ENCODE peak calls at places on chromosomes 6 and 20, in eight cellular contexts. V is Peyer's patch; Y is HepG2; Z is GM23248; N is fibroblast of lung; R is CD8-positive, alpha-beta T cell; I is effector memory CD4-positive, alpha-beta T cell; A is OCI-LY7. O is an unnamed sample.
A peak's percentile ranks its signal among the peaks of the same experiment; 100 is the strongest.

GRCh38 chr6:30443657-30444450 is 45.5 kb upstream of the HLA-E start:
- DNase-seq in Y (no peak), R (no peak), N (peak; percentile 6), I (no peak), V (no peak), Z (peak; percentile 81), A (no peak), O (no peak)

GRCh38 chr20:11585752-11586352 is 331.8 kb upstream of the BTBD3 start:
- DNase-seq in A (no peak), V (no peak), R (no peak), N (peak; percentile 9), Y (peak; percentile 16), Z (peak; percentile 28), I (no peak), O (no peak)

GRCh38 chr6:141267420-141267819 is 865.3 kb upstream of the GJE1 start:
- DNase-seq in Y (no peak), Z (no peak), A (no peak), N (no peak), V (no peak), R (no peak), I (no peak), O (no peak)

GRCh38 chr20:44218441-44218840 is 7.9 kb upstream of the OSER1 start:
- DNase-seq in R (no peak), Z (no peak), I (peak; percentile 48), V (peak; percentile 74), A (no peak), N (no peak), Y (no peak), O (no peak)

GRCh38 chr6:24455061-24455460 is 34.3 kb downstream of the GPLD1 start:
- DNase-seq in Z (no peak), N (no peak), Y (no peak), V (no peak), A (no peak), I (no peak), R (no peak), O (no peak)

GRCh38 chr20:39853050-39853449 is 836.0 kb downstream of the MAFB start:
- DNase-seq in I (no peak), V (no peak), Z (no peak), Y (no peak), N (no peak), R (no peak), A (no peak), O (no peak)

GRCh38 chr6:142763205-142763604 is 181.8 kb downstream of the HIVEP2 start:
- DNase-seq in Z (peak; percentile 89), A (no peak), N (no peak), V (no peak), Y (no peak), I (no peak), R (no peak), O (no peak)

GRCh38 chr6:127191716-127192115 is 73.2 kb downstream of the RSPO3 start:
- DNase-seq in I (no peak), R (no peak), N (no peak), A (no peak), Y (no peak), Z (peak; percentile 88), V (no peak), O (no peak)

GRCh38 chr20:64130876-64131275 is 23.5 kb upstream of the NPBWR2 start:
- DNase-seq in A (no peak), R (no peak), V (peak; percentile 11), I (no peak), Y (no peak), Z (no peak), N (no peak), O (no peak)

GRCh38 chr20:14790771-14791517 is 453.5 kb upstream of the FLRT3 start:
- DNase-seq in V (no peak), N (peak; percentile 2), I (no peak), A (no peak), R (no peak), Y (no peak), Z (peak; percentile 64), O (no peak)

GRCh38 chr20:258963-259362 is 1.4 kb downstream of the DEFB132 start:
- DNase-seq in R (no peak), Y (peak; percentile 67), Z (peak; percentile 31), V (no peak), A (peak; percentile 27), N (peak; percentile 26), I (no peak), O (no peak)

GRCh38 chr6:56911847-56912246 is 43.1 kb upstream of the BEND6 start:
- DNase-seq in N (peak; percentile 73), Y (no peak), I (no peak), V (no peak), R (no peak), Z (peak; percentile 73), A (no peak), O (no peak)

GRCh38 chr20:13447385-13448180 is 191.1 kb downstream of the TASP1 start:
- DNase-seq in A (no peak), I (no peak), V (no peak), N (no peak), R (no peak), Y (no peak), Z (no peak), O (no peak)

GRCh38 chr6:90212274-90212673 is 84.4 kb downstream of the BACH2 start:
- DNase-seq in Z (no peak), R (no peak), N (no peak), A (no peak), I (no peak), V (no peak), Y (no peak), O (no peak)

GRCh38 chr6:9543649-9544048 is 871.2 kb downstream of the TFAP2A start:
- DNase-seq in A (no peak), Z (no peak), I (no peak), Y (no peak), V (no peak), R (no peak), N (no peak), O (no peak)

GRCh38 chr6:33609444-33610034 is 11.6 kb upstream of the ITPR3 start:
- DNase-seq in V (no peak), N (peak; percentile 65), R (no peak), Y (no peak), Z (peak; percentile 97), A (peak; percentile 41), I (no peak), O (no peak)

GRCh38 chr6:52609968-52610367 is 33.1 kb upstream of the TRAM2 start:
- DNase-seq in N (no peak), V (no peak), A (no peak), I (no peak), R (no peak), Y (no peak), Z (no peak), O (no peak)

GRCh38 chr6:2959909-2960719 is 11.3 kb downstream of the SERPINB6 start:
- DNase-seq in Z (peak; percentile 94), V (no peak), Y (no peak), A (no peak), N (peak; percentile 55), I (no peak), R (no peak), O (peak; percentile 69)

GRCh38 chr6:23650676-23651075 is 475.3 kb upstream of the NRSN1 start:
- DNase-seq in A (no peak), V (no peak), Z (no peak), I (no peak), R (no peak), N (no peak), Y (no peak), O (no peak)

DNA sequence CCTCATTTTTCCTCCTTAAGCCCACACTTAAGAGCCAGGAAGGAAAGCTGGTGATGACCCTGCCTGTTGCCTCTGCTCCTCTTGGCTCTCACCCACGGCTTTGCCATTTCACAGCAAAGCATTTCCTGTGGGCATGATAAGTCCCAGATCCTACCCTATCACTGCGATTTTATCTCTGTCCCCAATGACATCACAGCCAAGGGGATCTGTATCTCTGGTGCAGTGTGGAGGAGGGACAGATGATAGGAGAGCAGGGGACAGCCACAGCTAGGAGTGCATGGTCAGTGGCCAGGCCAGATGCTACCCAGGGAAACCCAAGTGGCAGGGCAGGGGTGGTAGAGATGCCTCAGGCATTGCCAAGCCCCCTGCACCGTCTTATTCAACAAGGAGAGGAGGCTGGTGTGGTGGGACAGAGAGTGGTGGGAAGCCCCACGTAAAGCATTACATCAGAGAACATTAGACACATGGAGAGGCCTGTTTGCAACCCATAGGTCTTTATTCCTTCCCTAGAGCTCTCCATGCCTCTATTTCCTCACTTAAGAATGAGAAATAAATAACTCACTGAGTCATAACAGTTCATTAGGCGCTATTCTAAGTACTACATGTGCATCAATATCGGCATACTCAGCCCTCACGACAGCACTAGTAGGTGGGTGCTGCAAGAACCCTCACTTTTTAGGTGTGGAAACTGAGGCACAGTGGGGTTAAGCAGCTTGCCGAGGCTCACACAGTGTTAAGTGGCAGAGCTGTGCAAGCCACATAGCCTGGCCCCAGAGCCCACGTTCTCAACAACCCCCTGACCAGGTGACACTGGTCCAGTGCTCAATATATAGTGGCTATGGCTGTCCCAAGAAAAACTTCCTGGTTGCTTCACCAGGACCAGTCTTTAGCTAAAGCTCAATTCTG is 4.6 kb downstream of the TFEB start:
- DNase-seq in N (no peak), I (no peak), A (no peak), Z (peak; percentile 36), Y (no peak), V (no peak), R (no peak), O (no peak)
- H3K4me1 ChIP-seq in N (peaks cover 3% of the 10 kb centered on the region), I (peaks cover 33% of the 10 kb centered on the region), A (peaks cover 82% of the 10 kb centered on the region), Z (peaks cover 14% of the 10 kb centered on the region), Y (peaks cover 46% of the 10 kb centered on the region), V (peaks cover 40% of the 10 kb centered on the region), R (peaks cover 69% of the 10 kb centered on the region), O (no peaks in the 10 kb centered on the region)

GRCh38 chr6:300026-300425 is 7.7 kb downstream of the DUSP22 start:
- DNase-seq in I (no peak), Y (no peak), N (no peak), A (no peak), V (no peak), R (no peak), Z (no peak), O (no peak)
- H3K9me3 ChIP-seq in I (no peaks in the 10 kb centered on the region), Y (no peaks in the 10 kb centered on the region), N (no peaks in the 10 kb centered on the region), A (no peaks in the 10 kb centered on the region), V (no peaks in the 10 kb centered on the region), R (no peaks in the 10 kb centered on the region), Z (no peaks in the 10 kb centered on the region), O (no peaks in the 10 kb centered on the region)

DNA sequence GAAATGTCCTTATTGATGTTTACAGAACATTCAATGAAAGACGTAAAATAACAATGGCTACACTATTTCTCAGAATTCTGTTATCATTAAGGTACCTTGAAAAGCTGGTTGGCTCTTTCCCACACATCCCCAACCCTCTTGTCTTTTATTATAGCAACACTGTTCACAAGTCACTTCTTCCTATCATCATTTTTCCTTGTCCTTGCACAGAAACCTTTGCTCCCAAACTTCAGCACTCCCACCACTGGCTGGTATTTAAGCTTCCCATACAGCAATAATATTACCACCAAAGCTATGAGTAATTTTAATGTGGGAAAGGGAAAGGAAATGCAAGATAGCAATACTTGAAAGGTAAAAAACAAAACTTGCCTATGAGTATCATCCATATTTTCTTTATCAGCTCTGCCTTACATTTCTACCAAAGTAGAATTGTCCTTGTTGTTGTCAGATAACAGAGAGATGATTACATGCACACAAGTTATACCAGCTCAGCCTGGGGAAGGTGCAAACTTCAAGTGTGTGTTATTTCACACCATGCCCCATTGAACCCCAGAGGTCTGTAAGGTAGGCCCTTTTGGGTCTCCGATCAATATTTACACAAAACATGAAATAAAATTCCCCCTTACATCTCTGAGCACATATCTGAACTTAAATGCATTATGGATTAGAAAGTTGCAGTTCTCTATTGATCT is 32.2 kb downstream of the ARHGAP18 start:
- DNase-seq in R (no peak), N (no peak), Z (peak; percentile 29), I (no peak), V (no peak), Y (no peak), A (no peak), O (no peak)
- H3K4me1 ChIP-seq in R (peaks cover 7% of the 10 kb centered on the region), N (peaks cover 20% of the 10 kb centered on the region), Z (peaks cover 74% of the 10 kb centered on the region), I (no peaks in the 10 kb centered on the region), V (peaks cover 9% of the 10 kb centered on the region), Y (peaks cover 97% of the 10 kb centered on the region), A (peaks cover 8% of the 10 kb centered on the region), O (peaks cover 8% of the 10 kb centered on the region)

GRCh38 chr20:22577515-22578220 is 6.7 kb downstream of the FOXA2 start:
- DNase-seq in Y (peak; percentile 52), A (no peak), N (no peak), R (no peak), I (no peak), Z (no peak), V (no peak), O (no peak)
- H3K9me3 ChIP-seq in Y (no peaks in the 10 kb centered on the region), A (no peaks in the 10 kb centered on the region), N (no peaks in the 10 kb centered on the region), R (no peaks in the 10 kb centered on the region), I (no peaks in the 10 kb centered on the region), Z (no peaks in the 10 kb centered on the region), V (no peaks in the 10 kb centered on the region), O (no peaks in the 10 kb centered on the region)

O was measured in ascending aorta.